ENCODE peak calls at places on chromosomes 16 and 17, in six cellular contexts. One of them, this sample, is unnamed.

GRCh38 chr17:81194941-81195901 is 27.5 kb downstream of the CEP131 start:
- DNase-seq in Calu3: no peak
- DNase-seq in HFFc6: no peak
- DNase-seq in coronary artery: no peak
- DNase-seq in mesothelial cell of epicardium: no peak
- DNase-seq in heart right ventricle: peak
- DNase-seq in this sample: no peak

GRCh38 chr17:64457156-64457555 is 8.2 kb downstream of the MILR1 start:
- DNase-seq in Calu3: no peak
- DNase-seq in HFFc6: no peak
- DNase-seq in coronary artery: no peak
- DNase-seq in mesothelial cell of epicardium: no peak
- DNase-seq in heart right ventricle: no peak
- DNase-seq in this sample: no peak

GRCh38 chr16:12303649-12304048 is 327.1 kb downstream of the SNX29 start:
- DNase-seq in Calu3: no peak
- DNase-seq in HFFc6: no peak
- DNase-seq in coronary artery: no peak
- DNase-seq in mesothelial cell of epicardium: no peak
- DNase-seq in heart right ventricle: no peak
- DNase-seq in this sample: no peak

GRCh38 chr16:68860978-68861892 is 17.9 kb downstream of the TANGO6 start:
- DNase-seq in Calu3: no peak
- DNase-seq in HFFc6: no peak
- DNase-seq in coronary artery: no peak
- DNase-seq in mesothelial cell of epicardium: no peak
- DNase-seq in heart right ventricle: no peak
- DNase-seq in this sample: no peak

GRCh38 chr16:22782299-22782698 is 31.7 kb upstream of the HS3ST2 start:
- DNase-seq in Calu3: no peak
- DNase-seq in HFFc6: no peak
- DNase-seq in coronary artery: no peak
- DNase-seq in mesothelial cell of epicardium: no peak
- DNase-seq in heart right ventricle: no peak
- DNase-seq in this sample: no peak

GRCh38 chr17:46949291-46950174 is 26.6 kb downstream of the GOSR2 start:
- DNase-seq in Calu3: no peak
- DNase-seq in HFFc6: peak
- DNase-seq in coronary artery: no peak
- DNase-seq in mesothelial cell of epicardium: no peak
- DNase-seq in heart right ventricle: no peak
- DNase-seq in this sample: no peak

GRCh38 chr17:70296456-70296855 is 127.1 kb downstream of the KCNJ2 start:
- DNase-seq in Calu3: no peak
- DNase-seq in HFFc6: no peak
- DNase-seq in coronary artery: no peak
- DNase-seq in mesothelial cell of epicardium: no peak
- DNase-seq in heart right ventricle: no peak
- DNase-seq in this sample: no peak

GRCh38 chr17:32590974-32591373 is 104.2 kb downstream of the CDK5R1 start:
- DNase-seq in Calu3: no peak
- DNase-seq in HFFc6: no peak
- DNase-seq in coronary artery: no peak
- DNase-seq in mesothelial cell of epicardium: no peak
- DNase-seq in heart right ventricle: no peak
- DNase-seq in this sample: no peak

GRCh38 chr16:27790546-27791403 is 240.8 kb downstream of the KATNIP start:
- DNase-seq in Calu3: no peak
- DNase-seq in HFFc6: no peak
- DNase-seq in coronary artery: no peak
- DNase-seq in mesothelial cell of epicardium: no peak
- DNase-seq in heart right ventricle: no peak
- DNase-seq in this sample: no peak

GRCh38 chr17:18361837-18362380 is 1.4 kb downstream of the SHMT1 start:
- DNase-seq in Calu3: no peak
- DNase-seq in HFFc6: no peak
- DNase-seq in coronary artery: no peak
- DNase-seq in mesothelial cell of epicardium: no peak
- DNase-seq in heart right ventricle: no peak
- DNase-seq in this sample: no peak

GRCh38 chr16:54233626-54234025 is 53.0 kb downstream of the IRX3 start:
- DNase-seq in Calu3: no peak
- DNase-seq in HFFc6: no peak
- DNase-seq in coronary artery: no peak
- DNase-seq in mesothelial cell of epicardium: no peak
- DNase-seq in heart right ventricle: no peak
- DNase-seq in this sample: no peak

DNA sequence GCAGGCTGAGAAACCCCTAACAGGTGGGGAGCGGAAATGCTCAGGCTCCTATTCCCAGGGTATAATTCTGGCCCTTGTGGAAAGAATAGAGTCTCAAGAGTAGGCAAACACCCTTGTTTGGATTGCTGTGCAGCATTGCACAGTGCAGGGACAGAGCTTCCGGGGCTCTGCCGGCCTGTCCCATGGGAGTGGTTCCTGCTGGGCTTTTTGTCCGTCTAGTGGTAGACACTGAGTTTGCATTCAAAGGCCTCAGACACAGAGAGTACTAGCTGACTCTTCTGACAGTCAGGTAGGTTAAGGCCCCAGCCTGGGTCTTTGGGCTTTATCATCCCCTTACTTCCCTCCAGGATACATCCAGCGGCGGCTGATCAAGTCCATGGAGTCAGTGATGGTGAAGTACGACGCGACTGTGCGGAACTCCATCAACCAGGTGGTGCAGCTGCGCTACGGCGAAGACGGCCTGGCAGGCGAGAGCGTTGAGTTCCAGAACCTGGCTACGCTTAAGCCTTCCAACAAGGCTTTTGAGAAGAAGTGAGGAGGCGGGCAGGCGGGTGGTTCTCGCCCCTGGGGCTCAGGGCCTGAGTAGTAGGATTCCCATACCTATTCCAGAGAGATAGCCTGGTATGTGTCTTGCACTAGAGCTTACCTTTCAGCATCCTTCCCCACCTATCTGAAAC is 18.1 kb downstream of the POLR2A start:
- DNase-seq in Calu3: no peak
- DNase-seq in HFFc6: no peak
- DNase-seq in coronary artery: no peak
- DNase-seq in mesothelial cell of epicardium: no peak
- DNase-seq in heart right ventricle: no peak
- DNase-seq in this sample: no peak
- TF ChIP-seq CTCF in Calu3: no peak
- TF ChIP-seq CTCF in HFFc6: peak
- TF ChIP-seq CTCF in coronary artery: no peak
- TF ChIP-seq CTCF in mesothelial cell of epicardium: no peak
- TF ChIP-seq CTCF in heart right ventricle: no peak
- TF ChIP-seq CTCF in this sample: no peak

GRCh38 chr16:11295672-11296071 is 14.5 kb upstream of the PRM1 start:
- DNase-seq in Calu3: no peak
- DNase-seq in HFFc6: no peak
- DNase-seq in coronary artery: no peak
- DNase-seq in mesothelial cell of epicardium: no peak
- DNase-seq in heart right ventricle: no peak
- DNase-seq in this sample: no peak

GRCh38 chr16:11298143-11298900 is 17.2 kb upstream of the PRM1 start:
- DNase-seq in Calu3: no peak
- DNase-seq in HFFc6: no peak
- DNase-seq in coronary artery: no peak
- DNase-seq in mesothelial cell of epicardium: no peak
- DNase-seq in heart right ventricle: no peak
- DNase-seq in this sample: no peak

GRCh38 chr16:11296706-11297491 is 15.8 kb upstream of the PRM1 start:
- DNase-seq in Calu3: no peak
- DNase-seq in HFFc6: no peak
- DNase-seq in coronary artery: no peak
- DNase-seq in mesothelial cell of epicardium: no peak
- DNase-seq in heart right ventricle: no peak
- DNase-seq in this sample: no peak

GRCh38 chr16:11296351-11296705 is 15.2 kb upstream of the PRM1 start:
- DNase-seq in Calu3: no peak
- DNase-seq in HFFc6: no peak
- DNase-seq in coronary artery: no peak
- DNase-seq in mesothelial cell of epicardium: no peak
- DNase-seq in heart right ventricle: no peak
- DNase-seq in this sample: no peak

DNA sequence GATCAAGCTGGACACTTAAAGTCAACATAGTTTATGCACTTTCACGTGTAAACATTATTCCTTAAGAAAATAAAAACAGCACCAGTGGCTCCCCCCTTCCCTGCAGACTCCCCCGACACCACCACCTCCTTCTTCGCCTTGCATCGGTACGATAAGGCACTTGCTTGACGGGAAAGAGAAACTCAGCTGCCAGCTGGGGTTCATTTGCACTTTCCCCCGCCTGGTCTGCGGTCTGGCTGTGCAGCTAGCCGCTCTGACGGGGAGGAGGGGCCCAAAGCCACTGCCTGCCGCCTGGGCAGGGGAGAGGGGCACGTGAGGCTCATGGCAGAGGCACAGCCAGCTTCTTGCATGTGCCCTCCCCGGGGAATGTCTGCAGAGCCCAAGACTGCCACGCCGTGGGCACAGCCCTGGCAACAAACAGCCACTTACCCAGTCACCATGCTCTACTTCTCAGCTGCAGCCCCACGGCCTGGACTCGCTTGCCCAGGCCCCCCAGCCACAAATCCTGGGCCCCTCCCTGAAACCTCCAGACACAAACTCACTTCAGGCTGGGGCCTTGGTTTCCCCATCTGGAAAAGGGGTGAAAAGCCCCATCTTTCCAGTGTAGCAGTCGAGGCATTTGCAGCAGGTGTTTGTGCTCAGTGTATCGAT is 16.5 kb upstream of the PRM1 start:
- DNase-seq in Calu3: peak
- DNase-seq in HFFc6: peak
- DNase-seq in coronary artery: peak
- DNase-seq in mesothelial cell of epicardium: peak
- DNase-seq in heart right ventricle: peak
- DNase-seq in this sample: peak
- TF ChIP-seq CTCF in Calu3: no peak
- TF ChIP-seq CTCF in HFFc6: no peak
- TF ChIP-seq CTCF in coronary artery: no peak
- TF ChIP-seq CTCF in mesothelial cell of epicardium: no peak
- TF ChIP-seq CTCF in heart right ventricle: peak
- TF ChIP-seq CTCF in this sample: no peak

DNA sequence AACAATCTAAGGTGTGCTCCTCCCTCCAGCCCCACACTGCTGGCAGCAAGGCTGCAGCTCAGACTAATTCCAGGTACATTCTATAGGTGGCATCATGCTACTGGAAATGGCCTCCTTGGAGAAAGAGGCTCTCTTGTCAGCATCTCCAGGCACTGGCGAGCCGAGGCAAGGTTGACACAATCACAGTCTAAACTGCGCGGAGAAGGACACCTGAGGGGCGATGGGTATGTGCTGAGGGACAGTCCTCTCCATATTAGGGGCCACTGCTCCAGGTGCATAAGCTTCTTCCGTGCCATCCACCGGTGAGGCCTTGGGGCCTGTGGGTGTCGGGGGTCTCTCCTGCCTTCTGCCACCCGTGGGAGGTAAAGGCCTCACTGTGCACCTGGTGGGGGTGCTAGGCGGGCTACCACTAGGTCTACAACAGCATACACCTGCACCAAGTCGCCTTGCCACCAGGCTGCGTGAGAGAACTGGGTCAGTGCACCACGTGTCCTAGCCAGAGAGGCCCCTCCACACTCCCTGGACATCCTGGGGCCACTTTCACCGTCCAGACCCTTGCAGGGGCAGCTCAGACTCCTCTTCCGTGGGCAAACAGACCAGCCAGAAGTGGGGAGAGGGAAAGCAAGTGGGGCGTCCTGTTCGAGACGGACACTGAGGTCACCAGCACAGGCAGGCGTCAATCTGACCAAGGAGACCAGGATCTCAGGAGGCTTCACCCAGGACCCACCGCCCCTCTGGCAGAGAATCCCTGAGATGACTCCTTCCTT is 12.1 kb upstream of the CBX8 start:
- DNase-seq in Calu3: peak
- DNase-seq in HFFc6: no peak
- DNase-seq in coronary artery: no peak
- DNase-seq in mesothelial cell of epicardium: no peak
- DNase-seq in heart right ventricle: no peak
- DNase-seq in this sample: no peak
- TF ChIP-seq CTCF in Calu3: peak
- TF ChIP-seq CTCF in HFFc6: no peak
- TF ChIP-seq CTCF in coronary artery: no peak
- TF ChIP-seq CTCF in mesothelial cell of epicardium: no peak
- TF ChIP-seq CTCF in heart right ventricle: peak
- TF ChIP-seq CTCF in this sample: peak

GRCh38 chr16:77951788-77952187 is 70.6 kb upstream of the CLEC3A start:
- DNase-seq in Calu3: peak
- DNase-seq in HFFc6: no peak
- DNase-seq in coronary artery: no peak
- DNase-seq in mesothelial cell of epicardium: no peak
- DNase-seq in heart right ventricle: no peak
- DNase-seq in this sample: no peak
- TF ChIP-seq CTCF in Calu3: no peak
- TF ChIP-seq CTCF in HFFc6: no peak
- TF ChIP-seq CTCF in coronary artery: no peak
- TF ChIP-seq CTCF in mesothelial cell of epicardium: peak
- TF ChIP-seq CTCF in heart right ventricle: peak
- TF ChIP-seq CTCF in this sample: peak

GRCh38 chr17:79925242-79925957 is 86.2 kb upstream of the CBX4 start:
- DNase-seq in Calu3: peak
- DNase-seq in HFFc6: no peak
- DNase-seq in coronary artery: no peak
- DNase-seq in mesothelial cell of epicardium: no peak
- DNase-seq in heart right ventricle: peak
- DNase-seq in this sample: no peak
- TF ChIP-seq CTCF in Calu3: peak
- TF ChIP-seq CTCF in HFFc6: no peak
- TF ChIP-seq CTCF in coronary artery: no peak
- TF ChIP-seq CTCF in mesothelial cell of epicardium: no peak
- TF ChIP-seq CTCF in heart right ventricle: no peak
- TF ChIP-seq CTCF in this sample: no peak

GRCh38 chr17:47961406-47961805 is 3.7 kb upstream of the PRR15L start:
- DNase-seq in Calu3: no peak
- DNase-seq in HFFc6: no peak
- DNase-seq in coronary artery: no peak
- DNase-seq in mesothelial cell of epicardium: no peak
- DNase-seq in heart right ventricle: no peak
- DNase-seq in this sample: no peak
- TF ChIP-seq CTCF in Calu3: no peak
- TF ChIP-seq CTCF in HFFc6: no peak
- TF ChIP-seq CTCF in coronary artery: no peak
- TF ChIP-seq CTCF in mesothelial cell of epicardium: no peak
- TF ChIP-seq CTCF in heart right ventricle: no peak
- TF ChIP-seq CTCF in this sample: no peak

GRCh38 chr16:64455275-64455674 is 666.6 kb downstream of the CDH11 start:
- DNase-seq in Calu3: no peak
- DNase-seq in HFFc6: peak
- DNase-seq in coronary artery: no peak
- DNase-seq in mesothelial cell of epicardium: no peak
- DNase-seq in heart right ventricle: no peak
- DNase-seq in this sample: no peak
- TF ChIP-seq CTCF in Calu3: no peak
- TF ChIP-seq CTCF in HFFc6: peak
- TF ChIP-seq CTCF in coronary artery: no peak
- TF ChIP-seq CTCF in mesothelial cell of epicardium: no peak
- TF ChIP-seq CTCF in heart right ventricle: peak
- TF ChIP-seq CTCF in this sample: no peak

This sample was measured in progenitor cell of endocrine pancreas.